ENCODE peak calls at places on chromosome 12, in four cellular contexts. R is choroid plexus epithelial cell, J is nephron progenitor cell, E is A549. N is an unnamed sample.

GRCh38 chr12:1837541-1838206 is 17.3 kb downstream of the LRTM2 start:
- DNase-seq in R (peak; percentile 67), J (peak; percentile 26), E (peak; percentile 28), N (peak; percentile 90)

GRCh38 chr12:79033788-79034187 is 169.2 kb downstream of the SYT1 start:
- DNase-seq in R (no peak), J (no peak), E (no peak), N (no peak)

GRCh38 chr12:34119366-34119765 is 97.1 kb downstream of the ALG10 start:
- DNase-seq in R (no peak), J (no peak), E (no peak), N (no peak)

GRCh38 chr12:114662512-114663177 is 21.3 kb downstream of the TBX3 start:
- DNase-seq in R (peak; percentile 90), J (peak; percentile 87), E (peak; percentile 90), N (peak; percentile 71)

GRCh38 chr12:80017261-80017870 is 82.0 kb upstream of the OTOGL start:
- DNase-seq in R (no peak), J (no peak), E (no peak), N (no peak)

GRCh38 chr12:52214421-52214802 is 18.6 kb upstream of the KRT7 start:
- DNase-seq in R (no peak), J (no peak), E (no peak), N (no peak)

GRCh38 chr12:93419388-93420034 is 22.2 kb downstream of the UBE2N start:
- DNase-seq in R (peak; percentile 83), J (no peak), E (peak; percentile 59), N (peak; percentile 49)

GRCh38 chr12:105706321-105706972 is 376.0 kb downstream of the C12orf75 start:
- DNase-seq in R (peak; percentile 64), J (peak; percentile 53), E (no peak), N (no peak)

GRCh38 chr12:85725991-85726390 is 110.2 kb downstream of the RASSF9 start:
- DNase-seq in R (peak; percentile 10), J (no peak), E (peak; percentile 4), N (no peak)

GRCh38 chr12:94100990-94101901 is 47.1 kb upstream of the PLXNC1 start:
- DNase-seq in R (peak; percentile 74), J (peak; percentile 88), E (peak; percentile 78), N (peak; percentile 40)

N was measured in HepG2.